ENCODE peak calls at places on chromosomes 2 and 18, in nine cellular contexts. One of them, this sample, is unnamed. For H3K4me1 and H3K36me3, the result is how much of the 10 kb centered on the place peaks cover.

GRCh38 chr2:21543630-21544029 is 419.9 kb downstream of the TDRD15 start:
- DNase-seq in PC-9: no peak
- DNase-seq in tibial nerve: no peak
- DNase-seq in psoas muscle: no peak
- DNase-seq in transverse colon: no peak
- DNase-seq in heart right ventricle: no peak
- DNase-seq in cardiac muscle cell: no peak
- DNase-seq in thoracic aorta: no peak
- DNase-seq in left ventricle myocardium inferior: no peak
- DNase-seq in this sample: no peak

GRCh38 chr2:42492691-42493467 is 903 bp downstream of the KCNG3 start:
- DNase-seq in PC-9: no peak
- DNase-seq in left ventricle myocardium inferior: no peak
- DNase-seq in tibial nerve: no peak
- DNase-seq in cardiac muscle cell: peak
- DNase-seq in heart right ventricle: no peak
- DNase-seq in psoas muscle: no peak
- DNase-seq in thoracic aorta: no peak
- DNase-seq in transverse colon: peak
- DNase-seq in this sample: no peak

GRCh38 chr2:229520582-229521221 is 193.7 kb downstream of the DNER start:
- DNase-seq in transverse colon: peak
- DNase-seq in heart right ventricle: no peak
- DNase-seq in left ventricle myocardium inferior: peak
- DNase-seq in psoas muscle: peak
- DNase-seq in cardiac muscle cell: no peak
- DNase-seq in tibial nerve: no peak
- DNase-seq in thoracic aorta: no peak
- DNase-seq in PC-9: no peak
- DNase-seq in this sample: peak

GRCh38 chr2:130336877-130337734 is 5.6 kb upstream of the IMP4 start:
- DNase-seq in psoas muscle: peak
- DNase-seq in left ventricle myocardium inferior: peak
- DNase-seq in transverse colon: peak
- DNase-seq in heart right ventricle: peak
- DNase-seq in tibial nerve: peak
- DNase-seq in PC-9: peak
- DNase-seq in thoracic aorta: no peak
- DNase-seq in cardiac muscle cell: peak
- DNase-seq in this sample: peak

GRCh38 chr2:1790996-1791395 is 46.7 kb upstream of the PXDN start:
- DNase-seq in tibial nerve: no peak
- DNase-seq in transverse colon: no peak
- DNase-seq in cardiac muscle cell: no peak
- DNase-seq in thoracic aorta: no peak
- DNase-seq in PC-9: no peak
- DNase-seq in left ventricle myocardium inferior: no peak
- DNase-seq in psoas muscle: no peak
- DNase-seq in heart right ventricle: no peak
- DNase-seq in this sample: no peak

GRCh38 chr2:45000921-45001628 is 8.2 kb downstream of the SIX2 start:
- DNase-seq in thoracic aorta: no peak
- DNase-seq in psoas muscle: peak
- DNase-seq in tibial nerve: no peak
- DNase-seq in PC-9: peak
- DNase-seq in left ventricle myocardium inferior: no peak
- DNase-seq in cardiac muscle cell: peak
- DNase-seq in transverse colon: no peak
- DNase-seq in heart right ventricle: no peak
- DNase-seq in this sample: peak

GRCh38 chr2:215461836-215462532 is 26.1 kb upstream of the FN1 start:
- DNase-seq in transverse colon: no peak
- DNase-seq in left ventricle myocardium inferior: no peak
- DNase-seq in tibial nerve: no peak
- DNase-seq in psoas muscle: no peak
- DNase-seq in heart right ventricle: no peak
- DNase-seq in PC-9: no peak
- DNase-seq in thoracic aorta: no peak
- DNase-seq in cardiac muscle cell: no peak
- DNase-seq in this sample: no peak

GRCh38 chr2:163802289-163802688 is 66.5 kb upstream of the FIGN start:
- DNase-seq in tibial nerve: no peak
- DNase-seq in heart right ventricle: no peak
- DNase-seq in cardiac muscle cell: no peak
- DNase-seq in PC-9: no peak
- DNase-seq in transverse colon: no peak
- DNase-seq in psoas muscle: no peak
- DNase-seq in left ventricle myocardium inferior: no peak
- DNase-seq in thoracic aorta: no peak
- DNase-seq in this sample: no peak

GRCh38 chr2:47437287-47437686 is 34.3 kb downstream of the MSH2 start:
- DNase-seq in transverse colon: no peak
- DNase-seq in heart right ventricle: peak
- DNase-seq in PC-9: no peak
- DNase-seq in thoracic aorta: no peak
- DNase-seq in left ventricle myocardium inferior: no peak
- DNase-seq in psoas muscle: no peak
- DNase-seq in cardiac muscle cell: peak
- DNase-seq in tibial nerve: no peak
- DNase-seq in this sample: no peak

GRCh38 chr2:223486741-223487140 is 115.4 kb downstream of the SCG2 start:
- DNase-seq in tibial nerve: no peak
- DNase-seq in heart right ventricle: no peak
- DNase-seq in left ventricle myocardium inferior: no peak
- DNase-seq in thoracic aorta: no peak
- DNase-seq in PC-9: no peak
- DNase-seq in transverse colon: no peak
- DNase-seq in cardiac muscle cell: no peak
- DNase-seq in psoas muscle: no peak
- DNase-seq in this sample: no peak

GRCh38 chr2:44166096-44166495 is 2.6 kb upstream of the PPM1B start:
- DNase-seq in heart right ventricle: no peak
- DNase-seq in transverse colon: no peak
- DNase-seq in left ventricle myocardium inferior: no peak
- DNase-seq in thoracic aorta: no peak
- DNase-seq in psoas muscle: no peak
- DNase-seq in PC-9: no peak
- DNase-seq in cardiac muscle cell: no peak
- DNase-seq in tibial nerve: no peak
- DNase-seq in this sample: no peak

GRCh38 chr2:32792416-32792815 is 154.3 kb upstream of the LTBP1 start:
- DNase-seq in PC-9: no peak
- DNase-seq in left ventricle myocardium inferior: peak
- DNase-seq in tibial nerve: no peak
- DNase-seq in psoas muscle: no peak
- DNase-seq in cardiac muscle cell: peak
- DNase-seq in transverse colon: no peak
- DNase-seq in heart right ventricle: peak
- DNase-seq in thoracic aorta: no peak
- DNase-seq in this sample: no peak

GRCh38 chr2:168166902-168167510 is 80.4 kb downstream of the STK39 start:
- DNase-seq in psoas muscle: no peak
- DNase-seq in left ventricle myocardium inferior: no peak
- DNase-seq in thoracic aorta: no peak
- DNase-seq in transverse colon: no peak
- DNase-seq in heart right ventricle: no peak
- DNase-seq in tibial nerve: no peak
- DNase-seq in PC-9: no peak
- DNase-seq in cardiac muscle cell: no peak
- DNase-seq in this sample: no peak

DNA sequence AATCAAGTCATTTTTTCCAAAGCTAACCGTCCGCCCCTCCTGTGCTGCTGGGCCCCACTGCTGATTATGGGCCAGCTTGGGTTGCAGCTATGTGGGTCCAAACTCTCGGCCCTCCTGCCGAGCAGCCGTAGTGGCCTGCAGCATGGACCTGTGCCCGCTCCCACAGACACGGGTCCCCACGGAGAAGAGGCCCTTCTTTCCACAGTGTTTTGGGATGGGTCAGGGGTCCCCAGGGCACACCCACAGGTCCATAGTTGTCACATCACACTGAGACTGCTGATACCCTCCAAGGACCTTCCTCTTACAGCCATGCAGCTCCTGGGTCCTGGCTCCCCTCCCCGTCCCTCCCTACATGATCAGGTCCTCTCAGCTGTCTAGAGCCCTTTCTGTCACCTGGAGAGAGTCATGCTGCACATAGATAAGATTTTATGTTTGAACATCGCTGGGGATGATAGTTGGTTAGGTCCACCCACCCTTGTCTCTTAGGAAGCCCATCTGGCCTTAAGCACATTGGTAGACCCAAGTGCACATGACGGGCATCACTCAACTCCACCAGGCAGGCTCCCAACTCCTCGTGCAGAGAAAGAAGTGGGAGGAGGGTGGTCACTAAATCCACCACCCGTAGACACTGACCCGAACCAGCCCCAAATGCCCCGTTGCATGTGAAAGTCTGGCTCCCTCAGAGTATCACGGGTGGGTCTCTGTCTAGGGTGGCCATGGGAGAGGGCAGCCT is 17.5 kb downstream of the GPR55 start:
- DNase-seq in cardiac muscle cell: no peak
- DNase-seq in thoracic aorta: no peak
- DNase-seq in tibial nerve: no peak
- DNase-seq in transverse colon: no peak
- DNase-seq in PC-9: no peak
- DNase-seq in psoas muscle: no peak
- DNase-seq in left ventricle myocardium inferior: no peak
- DNase-seq in heart right ventricle: no peak
- DNase-seq in this sample: no peak
- TF ChIP-seq CTCF in cardiac muscle cell: no peak
- TF ChIP-seq CTCF in thoracic aorta: no peak
- TF ChIP-seq CTCF in tibial nerve: no peak
- TF ChIP-seq CTCF in transverse colon: no peak
- TF ChIP-seq CTCF in PC-9: no peak
- TF ChIP-seq CTCF in psoas muscle: no peak
- TF ChIP-seq CTCF in left ventricle myocardium inferior: no peak
- TF ChIP-seq CTCF in heart right ventricle: no peak
- TF ChIP-seq CTCF in this sample: no peak

DNA sequence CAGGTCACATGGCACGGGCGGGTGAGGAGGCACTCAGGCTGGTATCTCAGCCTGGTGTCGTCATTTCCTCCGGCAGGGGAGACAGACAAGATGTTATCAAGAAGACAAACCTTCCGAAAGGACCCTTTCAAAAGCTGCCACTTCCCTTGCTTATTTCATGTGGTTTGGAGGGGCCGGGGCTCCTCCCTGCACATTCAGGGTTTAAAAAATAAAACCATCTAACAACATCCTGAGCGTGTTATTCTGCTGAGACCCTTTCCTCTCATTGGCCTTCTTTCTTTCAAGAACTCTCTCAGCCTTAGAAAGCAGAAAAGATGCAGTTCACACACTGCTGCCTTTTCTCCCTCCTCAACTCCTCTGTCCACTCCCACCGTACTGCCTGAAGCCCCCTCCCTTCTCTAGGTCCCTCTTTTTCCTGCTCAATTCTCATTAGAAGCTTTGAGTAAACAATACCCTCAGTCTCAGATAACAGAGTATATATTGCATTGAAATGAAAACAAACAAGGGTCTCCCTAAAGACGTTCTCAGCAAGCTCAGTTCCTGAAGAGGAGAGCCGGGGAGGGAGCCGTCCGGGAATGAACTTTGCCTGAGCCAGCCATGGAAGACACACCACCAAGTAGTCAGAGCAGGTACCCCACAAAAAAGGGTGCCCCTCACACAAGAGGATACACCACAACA is 9.8 kb downstream of the SMAD7 start:
- DNase-seq in heart right ventricle: no peak
- DNase-seq in thoracic aorta: no peak
- DNase-seq in psoas muscle: no peak
- DNase-seq in tibial nerve: no peak
- DNase-seq in left ventricle myocardium inferior: no peak
- DNase-seq in PC-9: no peak
- DNase-seq in cardiac muscle cell: no peak
- DNase-seq in transverse colon: peak
- DNase-seq in this sample: no peak
- H3K4me1 ChIP-seq in heart right ventricle: half or more
- H3K4me1 ChIP-seq in thoracic aorta: half or more
- H3K4me1 ChIP-seq in psoas muscle: half or more
- H3K4me1 ChIP-seq in tibial nerve: half or more
- H3K4me1 ChIP-seq in left ventricle myocardium inferior: half or more
- H3K4me1 ChIP-seq in PC-9: half or more
- H3K4me1 ChIP-seq in cardiac muscle cell: half or more
- H3K4me1 ChIP-seq in transverse colon: half or more
- H3K4me1 ChIP-seq in this sample: half or more

GRCh38 chr2:208304157-208304556 is 38.1 kb downstream of the PIKFYVE start:
- DNase-seq in transverse colon: no peak
- DNase-seq in cardiac muscle cell: no peak
- DNase-seq in left ventricle myocardium inferior: no peak
- DNase-seq in PC-9: no peak
- DNase-seq in psoas muscle: no peak
- DNase-seq in thoracic aorta: no peak
- DNase-seq in tibial nerve: no peak
- DNase-seq in heart right ventricle: no peak
- DNase-seq in this sample: no peak

GRCh38 chr2:208300847-208301618 is 35.0 kb downstream of the PIKFYVE start:
- DNase-seq in cardiac muscle cell: no peak
- DNase-seq in PC-9: no peak
- DNase-seq in left ventricle myocardium inferior: no peak
- DNase-seq in psoas muscle: no peak
- DNase-seq in transverse colon: no peak
- DNase-seq in thoracic aorta: no peak
- DNase-seq in heart right ventricle: no peak
- DNase-seq in tibial nerve: no peak
- DNase-seq in this sample: no peak

GRCh38 chr2:208306291-208306690 is 40.2 kb downstream of the PIKFYVE start:
- DNase-seq in thoracic aorta: no peak
- DNase-seq in PC-9: no peak
- DNase-seq in cardiac muscle cell: no peak
- DNase-seq in transverse colon: no peak
- DNase-seq in heart right ventricle: no peak
- DNase-seq in psoas muscle: no peak
- DNase-seq in left ventricle myocardium inferior: no peak
- DNase-seq in tibial nerve: no peak
- DNase-seq in this sample: no peak

GRCh38 chr2:208304695-208305094 is 38.6 kb downstream of the PIKFYVE start:
- DNase-seq in heart right ventricle: no peak
- DNase-seq in tibial nerve: no peak
- DNase-seq in PC-9: no peak
- DNase-seq in left ventricle myocardium inferior: no peak
- DNase-seq in psoas muscle: no peak
- DNase-seq in cardiac muscle cell: no peak
- DNase-seq in thoracic aorta: no peak
- DNase-seq in transverse colon: no peak
- DNase-seq in this sample: no peak
- H3K36me3 ChIP-seq in heart right ventricle: under half
- H3K36me3 ChIP-seq in tibial nerve: under half
- H3K36me3 ChIP-seq in PC-9: under half
- H3K36me3 ChIP-seq in left ventricle myocardium inferior: half or more
- H3K36me3 ChIP-seq in psoas muscle: half or more
- H3K36me3 ChIP-seq in cardiac muscle cell: under half
- H3K36me3 ChIP-seq in thoracic aorta: under half
- H3K36me3 ChIP-seq in transverse colon: under half
- H3K36me3 ChIP-seq in this sample: under half

DNA sequence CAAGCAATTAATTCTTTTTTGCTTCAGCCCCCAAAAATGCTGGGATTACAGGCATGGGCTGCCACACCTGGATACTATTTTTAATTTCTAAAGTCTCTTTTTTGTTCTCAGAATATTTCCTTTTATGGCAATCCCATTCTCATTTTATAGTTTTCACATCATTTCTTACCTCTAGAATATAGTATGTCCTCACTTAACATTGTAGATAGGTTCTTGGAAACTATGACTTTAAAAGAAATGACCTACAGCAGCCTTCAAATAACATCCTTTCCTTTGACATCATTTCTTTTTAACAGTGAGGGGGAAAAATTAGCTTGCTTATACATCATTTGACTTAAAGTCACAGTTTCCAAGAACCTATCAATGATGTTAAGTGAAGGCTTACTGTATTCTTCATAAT is 31.6 kb downstream of the RBBP8 start:
- DNase-seq in psoas muscle: no peak
- DNase-seq in left ventricle myocardium inferior: no peak
- DNase-seq in tibial nerve: no peak
- DNase-seq in cardiac muscle cell: no peak
- DNase-seq in transverse colon: no peak
- DNase-seq in heart right ventricle: no peak
- DNase-seq in thoracic aorta: no peak
- DNase-seq in PC-9: no peak
- DNase-seq in this sample: no peak
- TF ChIP-seq CTCF in psoas muscle: no peak
- TF ChIP-seq CTCF in left ventricle myocardium inferior: no peak
- TF ChIP-seq CTCF in tibial nerve: no peak
- TF ChIP-seq CTCF in cardiac muscle cell: no peak
- TF ChIP-seq CTCF in transverse colon: no peak
- TF ChIP-seq CTCF in heart right ventricle: no peak
- TF ChIP-seq CTCF in thoracic aorta: no peak
- TF ChIP-seq CTCF in PC-9: no peak
- TF ChIP-seq CTCF in this sample: no peak

This sample was measured in left lung.